ENCODE peak calls at places on chromosomes 2 and 18, in six cellular contexts. U is neuronal stem cell, X is IMR-90, Z is H9, S is H1, Q is trophoblast cell. T is an unnamed sample. For H3K9me3, the result is how much of the 10 kb centered on the place peaks cover.

GRCh38 chr2:158024288-158024898 is 77.3 kb upstream of the UPP2 start:
- DNase-seq in U (peak), X (peak), Z (no peak), S (no peak), Q (peak), T (peak)

GRCh38 chr18:2881088-2881487 is 34.3 kb downstream of the EMILIN2 start:
- DNase-seq in U (no peak), X (peak), Z (no peak), S (no peak), Q (no peak), T (no peak)

GRCh38 chr2:68031546-68032160 is 31.2 kb downstream of the C1D start:
- DNase-seq in U (peak), X (peak), Z (no peak), S (no peak), Q (peak), T (peak)

GRCh38 chr2:186256540-186256939 is 229.5 kb upstream of the ZC3H15 start:
- DNase-seq in U (peak), X (peak), Z (no peak), S (no peak), Q (no peak), T (peak)

GRCh38 chr2:18987021-18987420 is 371.4 kb downstream of the OSR1 start:
- DNase-seq in U (no peak), X (peak), Z (no peak), S (no peak), Q (no peak), T (peak)

GRCh38 chr2:40700211-40700954 is 248.5 kb upstream of the SLC8A1 start:
- DNase-seq in U (no peak), X (no peak), Z (no peak), S (no peak), Q (peak), T (no peak)

GRCh38 chr2:16675781-16676180 is 10.1 kb upstream of the CYRIA start:
- DNase-seq in U (no peak), X (no peak), Z (no peak), S (no peak), Q (no peak), T (no peak)

GRCh38 chr18:42222557-42222956 is 267.5 kb downstream of the PIK3C3 start:
- DNase-seq in U (no peak), X (no peak), Z (no peak), S (no peak), Q (no peak), T (no peak)

GRCh38 chr2:172461591-172462392 is 34.4 kb downstream of the ITGA6 start:
- DNase-seq in U (peak), X (peak), Z (peak), S (peak), Q (peak), T (peak)

GRCh38 chr18:8081267-8081666 is 514.2 kb downstream of the PTPRM start:
- DNase-seq in U (no peak), X (no peak), Z (no peak), S (no peak), Q (no peak), T (no peak)

GRCh38 chr2:32135409-32135808 is 30.3 kb upstream of the SLC30A6 start:
- DNase-seq in U (no peak), X (peak), Z (no peak), S (no peak), Q (peak), T (peak)

GRCh38 chr2:172562298-172562697 is 6.4 kb downstream of the PDK1 start:
- DNase-seq in U (no peak), X (no peak), Z (no peak), S (no peak), Q (no peak), T (no peak)

GRCh38 chr2:203578511-203579130 is 43.5 kb upstream of the RAPH1 start:
- DNase-seq in U (no peak), X (no peak), Z (no peak), S (no peak), Q (no peak), T (no peak)

GRCh38 chr2:44452184-44452583 is 90.4 kb downstream of the CAMKMT start:
- DNase-seq in U (no peak), X (no peak), Z (no peak), S (no peak), Q (no peak), T (no peak)

GRCh38 chr18:4106407-4107033 is 348.6 kb downstream of the DLGAP1 start:
- DNase-seq in U (peak), X (peak), Z (peak), S (no peak), Q (peak), T (peak)

GRCh38 chr18:6821346-6821745 is 91.8 kb downstream of the ARHGAP28 start:
- DNase-seq in U (no peak), X (no peak), Z (no peak), S (no peak), Q (no peak), T (no peak)

GRCh38 chr2:192424243-192424642 is 229.5 kb upstream of the TMEFF2 start:
- DNase-seq in U (no peak), X (no peak), Z (no peak), S (no peak), Q (no peak), T (no peak)

GRCh38 chr2:201220102-201220570 is 37.2 kb downstream of the CASP10 start:
- DNase-seq in U (no peak), X (no peak), Z (no peak), S (no peak), Q (no peak), T (no peak)

GRCh38 chr18:10416020-10416419 is 38.4 kb upstream of the APCDD1 start:
- DNase-seq in U (no peak), X (no peak), Z (no peak), S (no peak), Q (no peak), T (no peak)

GRCh38 chr18:63407734-63408133 is 14.5 kb downstream of the VPS4B start:
- DNase-seq in U (no peak), X (no peak), Z (no peak), S (no peak), Q (no peak), T (no peak)

GRCh38 chr2:28360742-28361293 is 31.8 kb upstream of the FOSL2 start:
- DNase-seq in U (no peak), X (peak), Z (no peak), S (no peak), Q (peak), T (peak)

GRCh38 chr2:181904022-181904632 is 12.6 kb downstream of the ITPRID2 start:
- DNase-seq in U (peak), X (peak), Z (no peak), S (no peak), Q (peak), T (peak)

GRCh38 chr2:158213743-158214142 is 112.1 kb downstream of the UPP2 start:
- DNase-seq in U (no peak), X (no peak), Z (no peak), S (no peak), Q (no peak), T (no peak)

GRCh38 chr2:37323770-37324535 is 680 bp downstream of the PRKD3 start:
- DNase-seq in U (peak), X (peak), Z (peak), S (no peak), Q (peak), T (peak)

GRCh38 chr18:35026407-35027061 is 14.7 kb upstream of the MAPRE2 start:
- DNase-seq in U (no peak), X (no peak), Z (peak), S (no peak), Q (no peak), T (no peak)

GRCh38 chr2:50649626-50650397 is 382.1 kb downstream of the NRXN1 start:
- DNase-seq in U (no peak), X (peak), Z (no peak), S (no peak), Q (no peak), T (peak)

GRCh38 chr18:7980136-7980535 is 413.0 kb downstream of the PTPRM start:
- DNase-seq in U (no peak), X (no peak), Z (peak), S (no peak), Q (peak), T (no peak)

GRCh38 chr2:375270-375946 is 87.5 kb upstream of the ALKAL2 start:
- DNase-seq in U (no peak), X (no peak), Z (no peak), S (no peak), Q (no peak), T (no peak)

GRCh38 chr18:44899832-44900231 is 219.1 kb downstream of the SETBP1 start:
- DNase-seq in U (no peak), X (no peak), Z (no peak), S (no peak), Q (no peak), T (no peak)

GRCh38 chr2:128524183-128524582 is 205.5 kb upstream of the HS6ST1 start:
- DNase-seq in U (no peak), X (no peak), Z (no peak), S (no peak), Q (no peak), T (no peak)

GRCh38 chr2:14826518-14826917 is 194.0 kb downstream of the LRATD1 start:
- DNase-seq in U (no peak), X (no peak), Z (no peak), S (no peak), Q (peak), T (no peak)

GRCh38 chr2:156581280-156581679 is 145.1 kb downstream of the GPD2 start:
- DNase-seq in U (no peak), X (no peak), Z (no peak), S (no peak), Q (no peak), T (no peak)

GRCh38 chr2:66495788-66496640 is 61.1 kb downstream of the MEIS1 start:
- DNase-seq in U (no peak), X (peak), Z (peak), S (no peak), Q (peak), T (peak)

GRCh38 chr2:224311226-224311625 is 90.7 kb downstream of the FAM124B start:
- DNase-seq in U (no peak), X (no peak), Z (no peak), S (no peak), Q (no peak), T (peak)

GRCh38 chr18:47888156-47888555 is 42.3 kb downstream of the SMAD2 start:
- DNase-seq in U (no peak), X (no peak), Z (no peak), S (no peak), Q (no peak), T (no peak)

GRCh38 chr2:47494267-47495130 is 91.5 kb downstream of the MSH2 start:
- DNase-seq in U (no peak), X (no peak), Z (no peak), S (no peak), Q (no peak), T (no peak)

GRCh38 chr2:30716117-30716900 is 90.9 kb downstream of the CAPN13 start:
- DNase-seq in U (no peak), X (no peak), Z (peak), S (no peak), Q (no peak), T (no peak)

DNA sequence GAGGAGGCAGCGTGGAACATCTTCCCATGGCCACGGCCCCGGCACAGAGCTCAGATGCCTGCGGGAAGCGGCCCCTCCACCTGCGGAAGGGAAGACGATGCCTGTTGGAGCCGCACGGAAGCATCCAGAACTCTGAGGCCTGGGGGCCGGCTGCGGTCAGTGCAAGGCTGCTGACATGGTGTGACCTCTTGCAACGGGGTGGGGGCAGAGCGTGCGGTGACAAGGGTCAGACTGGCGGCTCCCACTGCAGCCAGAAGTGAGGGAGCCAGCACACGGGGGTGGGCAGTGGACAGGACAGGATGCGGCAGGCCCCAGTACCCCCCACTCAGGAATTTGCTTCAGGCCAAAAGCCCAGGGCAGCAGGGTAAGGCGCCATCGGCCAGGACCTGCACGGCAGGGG is 48.8 kb downstream of the SLC66A2 start:
- DNase-seq in U (no peak), X (no peak), Z (peak), S (no peak), Q (no peak), T (no peak)
- H3K9me3 ChIP-seq in U (half or more), X (under half), Z (under half), S (under half), Q (half or more), T (under half)

GRCh38 chr2:235672720-235673119 is 178.9 kb downstream of the AGAP1 start:
- DNase-seq in U (no peak), X (no peak), Z (no peak), S (no peak), Q (no peak), T (no peak)
- H4K8ac ChIP-seq in U (no peak), X (no peak), Z (no peak), S (no peak), Q (no peak), T (no peak)

DNA sequence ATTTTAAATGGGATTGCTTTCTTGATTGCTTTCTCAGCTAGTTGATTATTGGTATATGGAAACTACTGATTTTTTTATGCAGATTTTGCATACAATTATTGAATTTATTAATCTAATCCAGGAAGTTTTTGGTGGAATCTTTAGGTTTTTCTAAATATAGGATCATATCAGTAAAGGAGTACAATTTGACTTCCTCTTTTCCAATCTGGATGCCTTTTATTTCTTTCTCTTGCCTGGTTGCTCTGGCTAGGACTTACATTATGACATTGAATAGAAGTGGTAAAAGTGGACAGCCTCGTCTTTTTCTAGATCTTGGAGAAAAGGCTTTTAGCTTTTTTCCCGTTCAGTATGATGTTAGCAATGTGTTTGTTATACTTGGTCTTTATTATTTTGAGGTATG is 51.3 kb downstream of the OTX1 start:
- DNase-seq in U (no peak), X (no peak), Z (no peak), S (no peak), Q (no peak), T (no peak)
- H3K9me3 ChIP-seq in U (under half), X (under half), Z (under half), S (under half), Q (under half), T (half or more)

GRCh38 chr2:238203104-238203972 is at the start of gene ILKAP:
- DNase-seq in U (peak), X (peak), Z (peak), S (peak), Q (peak), T (peak)
- H4K8ac ChIP-seq in U (no peak), X (peak), Z (no peak), S (peak), Q (peak), T (peak)

GRCh38 chr2:4368907-4369306 is 665.5 kb downstream of the DCDC2C start:
- DNase-seq in U (no peak), X (no peak), Z (no peak), S (no peak), Q (no peak), T (no peak)
- H3K9me3 ChIP-seq in U (under half), X (under half), Z (under half), S (under half), Q (under half), T (half or more)

GRCh38 chr2:138081225-138082073 is 117.2 kb downstream of the HNMT start:
- DNase-seq in U (no peak), X (no peak), Z (no peak), S (no peak), Q (no peak), T (no peak)
- H4K8ac ChIP-seq in U (no peak), X (no peak), Z (no peak), S (no peak), Q (no peak), T (no peak)

GRCh38 chr2:4673025-4673489 is 969.7 kb downstream of the DCDC2C start:
- DNase-seq in U (no peak), X (no peak), Z (no peak), S (no peak), Q (peak), T (no peak)

GRCh38 chr2:4675295-4675694 is 971.9 kb downstream of the DCDC2C start:
- DNase-seq in U (no peak), X (no peak), Z (no peak), S (no peak), Q (no peak), T (no peak)

GRCh38 chr2:4674007-4674406 is 970.6 kb downstream of the DCDC2C start:
- DNase-seq in U (no peak), X (no peak), Z (no peak), S (no peak), Q (no peak), T (no peak)

GRCh38 chr2:4679391-4679790 is 976.0 kb downstream of the DCDC2C start:
- DNase-seq in U (no peak), X (no peak), Z (no peak), S (no peak), Q (no peak), T (no peak)

GRCh38 chr2:4678937-4679336 is 975.6 kb downstream of the DCDC2C start:
- DNase-seq in U (no peak), X (no peak), Z (no peak), S (no peak), Q (no peak), T (no peak)
- H3K9me3 ChIP-seq in U (under half), X (under half), Z (under half), S (under half), Q (under half), T (under half)

GRCh38 chr2:240597054-240597418 is 10.5 kb downstream of the CAPN10 start:
- DNase-seq in U (no peak), X (no peak), Z (no peak), S (no peak), Q (no peak), T (no peak)
- H4K8ac ChIP-seq in U (no peak), X (no peak), Z (no peak), S (no peak), Q (no peak), T (no peak)

DNA sequence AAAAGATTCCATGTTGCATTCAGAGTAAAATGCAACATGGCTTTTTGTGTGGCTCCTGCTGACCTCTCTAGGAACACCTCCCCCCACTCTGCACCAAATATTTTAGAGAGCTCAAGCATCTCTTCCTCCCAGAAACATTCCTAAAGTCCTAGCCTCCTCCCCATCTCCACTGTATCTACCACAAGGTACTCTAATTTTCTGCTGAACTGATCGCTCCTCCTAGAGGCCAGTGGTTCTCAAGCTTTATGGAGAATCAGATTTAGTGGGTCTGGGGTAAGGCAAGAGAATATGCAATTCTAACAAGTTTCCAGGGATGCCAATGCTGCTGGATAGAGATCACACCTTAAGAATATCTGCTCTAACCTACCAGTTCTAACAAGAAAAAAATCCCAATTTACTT is 89.5 kb upstream of the HNRNPA3 start:
- DNase-seq in U (no peak), X (no peak), Z (no peak), S (no peak), Q (no peak), T (no peak)
- H3K9me3 ChIP-seq in U (under half), X (under half), Z (under half), S (under half), Q (under half), T (under half)